ENCODE peak calls at places on chromosomes 5 and 9, in ten cellular contexts. D, R, I, W, Y, N, J, A, G and Z are unnamed samples.

GRCh38 chr5:172905771-172906170 is 53.5 kb upstream of the RPL26L1 start:
- DNase-seq in D (no peak), R (no peak), I (no peak), W (no peak), Y (no peak), N (peak; percentile 47), J (no peak), A (no peak), G (no peak), Z (no peak)

GRCh38 chr5:60210810-60211209 is 317.3 kb upstream of the PDE4D start:
- DNase-seq in D (no peak), R (no peak), I (peak; percentile 54), W (no peak), Y (no peak), N (peak; percentile 69), J (no peak), A (no peak), G (no peak), Z (no peak)

GRCh38 chr5:22852807-22853670 is at the start of gene CDH12:
- DNase-seq in D (peak; percentile 2), R (no peak), I (no peak), W (no peak), Y (no peak), N (peak; percentile 67), J (no peak), A (peak; percentile 25), G (no peak), Z (peak; percentile 21)

GRCh38 chr9:128073260-128073886 is 5.3 kb downstream of the SLC25A25 start:
- DNase-seq in D (no peak), R (no peak), I (no peak), W (no peak), Y (no peak), N (no peak), J (no peak), A (no peak), G (no peak), Z (no peak)

GRCh38 chr9:88692837-88693236 is 157.9 kb downstream of the NXNL2 start:
- DNase-seq in D (no peak), R (peak; percentile 41), I (no peak), W (no peak), Y (no peak), N (no peak), J (no peak), A (no peak), G (no peak), Z (no peak)

GRCh38 chr5:140112685-140113179 is 1.2 kb upstream of the PURA start:
- DNase-seq in D (no peak), R (no peak), I (no peak), W (no peak), Y (no peak), N (no peak), J (no peak), A (no peak), G (no peak), Z (peak; percentile 36)

GRCh38 chr9:137366891-137367381 is 56.0 kb downstream of the EXD3 start:
- DNase-seq in D (no peak), R (no peak), I (no peak), W (no peak), Y (no peak), N (peak; percentile 26), J (no peak), A (no peak), G (no peak), Z (no peak)

GRCh38 chr5:95022967-95023695 is 261.8 kb downstream of the MCTP1 start:
- DNase-seq in D (peak; percentile 4), R (no peak), I (no peak), W (no peak), Y (no peak), N (no peak), J (no peak), A (peak; percentile 4), G (no peak), Z (no peak)

GRCh38 chr5:10452768-10453331 is 11.2 kb downstream of the ROPN1L start:
- DNase-seq in D (no peak), R (no peak), I (no peak), W (no peak), Y (peak; percentile 70), N (peak; percentile 45), J (no peak), A (peak; percentile 98), G (no peak), Z (peak; percentile 79)

GRCh38 chr5:122704247-122705036 is 70.4 kb upstream of the SNX2 start:
- DNase-seq in D (no peak), R (peak; percentile 10), I (no peak), W (no peak), Y (peak; percentile 43), N (no peak), J (no peak), A (peak; percentile 70), G (no peak), Z (peak; percentile 55)

GRCh38 chr5:154652746-154653417 is 102.3 kb upstream of the LARP1 start:
- DNase-seq in D (no peak), R (no peak), I (no peak), W (no peak), Y (no peak), N (no peak), J (no peak), A (no peak), G (no peak), Z (no peak)

GRCh38 chr5:17014686-17015085 is 78.6 kb upstream of the MYO10 start:
- DNase-seq in D (no peak), R (no peak), I (no peak), W (no peak), Y (no peak), N (no peak), J (no peak), A (no peak), G (no peak), Z (no peak)

GRCh38 chr9:79701651-79702050 is 129.9 kb downstream of the TLE4 start:
- DNase-seq in D (peak; percentile 40), R (no peak), I (no peak), W (no peak), Y (no peak), N (no peak), J (no peak), A (peak; percentile 11), G (no peak), Z (no peak)

GRCh38 chr5:171738501-171738900 is 47.1 kb upstream of the SMIM23 start:
- DNase-seq in D (no peak), R (no peak), I (peak; percentile 62), W (no peak), Y (no peak), N (no peak), J (no peak), A (no peak), G (peak; percentile 42), Z (no peak)

GRCh38 chr9:89878003-89878411 is 273.2 kb downstream of the GADD45G start:
- DNase-seq in D (no peak), R (no peak), I (peak; percentile 54), W (no peak), Y (no peak), N (peak; percentile 12), J (peak; percentile 38), A (no peak), G (no peak), Z (no peak)

GRCh38 chr9:80842383-80842782 is 847.0 kb downstream of the TLE1 start:
- DNase-seq in D (no peak), R (peak; percentile 4), I (no peak), W (no peak), Y (no peak), N (no peak), J (no peak), A (no peak), G (no peak), Z (no peak)

GRCh38 chr5:111697881-111698757 is 58.9 kb downstream of the NREP start:
- DNase-seq in D (no peak), R (no peak), I (no peak), W (no peak), Y (no peak), N (peak; percentile 59), J (no peak), A (peak; percentile 18), G (no peak), Z (no peak)

GRCh38 chr5:43298459-43298858 is 14.8 kb downstream of the HMGCS1 start:
- DNase-seq in D (no peak), R (no peak), I (no peak), W (no peak), Y (no peak), N (no peak), J (no peak), A (no peak), G (no peak), Z (no peak)

GRCh38 chr9:132647355-132647754 is 22.4 kb downstream of the DDX31 start:
- DNase-seq in D (no peak), R (no peak), I (no peak), W (no peak), Y (no peak), N (no peak), J (no peak), A (peak; percentile 91), G (no peak), Z (no peak)

GRCh38 chr5:171808951-171809350 is 23.3 kb downstream of the SMIM23 start:
- DNase-seq in D (no peak), R (no peak), I (no peak), W (no peak), Y (no peak), N (no peak), J (no peak), A (no peak), G (no peak), Z (no peak)

GRCh38 chr9:122190597-122191381 is 31.1 kb downstream of the MORN5 start:
- DNase-seq in D (no peak), R (no peak), I (no peak), W (no peak), Y (no peak), N (no peak), J (no peak), A (peak; percentile 88), G (peak; percentile 22), Z (no peak)

GRCh38 chr5:5018560-5018935 is 121.6 kb upstream of the ADAMTS16 start:
- DNase-seq in D (no peak), R (no peak), I (no peak), W (no peak), Y (no peak), N (no peak), J (no peak), A (peak; percentile 3), G (no peak), Z (no peak)
- H3K27ac ChIP-seq in D (no peak overlapping the region), R (no peak overlapping the region), I (no peak overlapping the region), W (no peak overlapping the region), Y (no peak overlapping the region), N (no peak overlapping the region), J (peak overlapping the region; percentile 29), A (no peak overlapping the region), G (no peak overlapping the region), Z (peak overlapping the region; percentile 4)

GRCh38 chr9:115202960-115203751 is 85.2 kb upstream of the TNC start:
- DNase-seq in D (no peak), R (no peak), I (no peak), W (no peak), Y (no peak), N (no peak), J (no peak), A (no peak), G (no peak), Z (no peak)
- TF ChIP-seq CTCF in D (no peak), R (no peak), I (no peak), W (no peak), Y (no peak), N (no peak), J (no peak), A (no peak), G (no peak), Z (no peak)

GRCh38 chr5:125298711-125299379 is 552.4 kb upstream of the ZNF608 start:
- DNase-seq in D (no peak), R (no peak), I (no peak), W (no peak), Y (no peak), N (no peak), J (no peak), A (no peak), G (no peak), Z (no peak)
- H3K27ac ChIP-seq in D (no peak overlapping the region), R (no peak overlapping the region), I (no peak overlapping the region), W (no peak overlapping the region), Y (no peak overlapping the region), N (no peak overlapping the region), J (no peak overlapping the region), A (no peak overlapping the region), G (no peak overlapping the region), Z (no peak overlapping the region)

GRCh38 chr5:93894471-93895354 is 153.3 kb upstream of the POU5F2 start:
- DNase-seq in D (no peak), R (no peak), I (no peak), W (no peak), Y (peak; percentile 10), N (no peak), J (no peak), A (no peak), G (no peak), Z (no peak)
- TF ChIP-seq CTCF in D (no peak), R (no peak), I (no peak), W (no peak), Y (peak; percentile 65), N (peak; percentile 58), J (no peak), A (peak; percentile 70), G (no peak), Z (peak; percentile 60)